ENCODE peak calls at places on chromosome 19, in six cellular contexts. K is spleen, R is K562, P is body of pancreas, I is uterus, Y is tibial artery. M is an unnamed sample.

GRCh38 chr19:4584670-4585460 is 25.4 kb upstream of the SEMA6B start:
- DNase-seq in K (no peak), P (no peak), Y (no peak), I (no peak), R (peak), M (no peak)

GRCh38 chr19:31178833-31179470 is 170.3 kb downstream of the TSHZ3 start:
- DNase-seq in I (no peak), Y (no peak), P (no peak), R (no peak), K (no peak), M (no peak)

GRCh38 chr19:57816652-57817051 is 1.9 kb upstream of the ZNF552 start:
- DNase-seq in R (no peak), Y (no peak), K (no peak), P (peak), I (no peak), M (no peak)

GRCh38 chr19:53626941-53627340 is 4.9 kb upstream of the DPRX start:
- DNase-seq in I (no peak), P (no peak), K (no peak), R (no peak), Y (no peak), M (no peak)

GRCh38 chr19:47427241-47428176 is 8.2 kb upstream of the MEIS3 start:
- DNase-seq in Y (no peak), K (peak), I (peak), R (peak), P (peak), M (peak)

GRCh38 chr19:38734426-38735256 is 9.6 kb downstream of the CAPN12 start:
- DNase-seq in K (peak), P (no peak), I (peak), Y (no peak), R (no peak), M (peak)

GRCh38 chr19:12987781-12988180 is 7.5 kb upstream of the NFIX start:
- DNase-seq in K (no peak), R (no peak), I (no peak), P (no peak), Y (no peak), M (no peak)

GRCh38 chr19:13314761-13315160 is 164.6 kb downstream of the IER2 start:
- DNase-seq in R (no peak), Y (no peak), K (no peak), P (no peak), I (no peak), M (no peak)

GRCh38 chr19:53086949-53087348 is 16.3 kb downstream of the ZNF160 start:
- DNase-seq in Y (no peak), I (peak), K (peak), R (no peak), P (peak), M (no peak)

GRCh38 chr19:55870736-55871135 is 34.4 kb downstream of the NLRP4 start:
- DNase-seq in R (no peak), P (no peak), K (no peak), I (no peak), Y (no peak), M (no peak)

GRCh38 chr19:58229255-58229639 is 533 bp downstream of the ZNF544 start:
- DNase-seq in I (no peak), P (no peak), K (no peak), R (peak), Y (no peak), M (no peak)

GRCh38 chr19:37594064-37594981 is at the start of the genes ZNF540 and ZNF571:
- DNase-seq in K (peak), Y (peak), I (peak), P (peak), R (peak), M (peak)

GRCh38 chr19:16161848-16162247 is 11.5 kb downstream of the CIB3 start:
- DNase-seq in Y (no peak), R (no peak), K (no peak), I (no peak), P (no peak), M (no peak)

GRCh38 chr19:38209152-38209551 is 14.9 kb downstream of the DPF1 start:
- DNase-seq in P (no peak), Y (no peak), K (no peak), R (no peak), I (no peak), M (no peak)

GRCh38 chr19:41792513-41793413 is 3.6 kb upstream of the CEACAM3 start:
- DNase-seq in P (peak), R (peak), K (peak), I (no peak), Y (no peak), M (peak)

GRCh38 chr19:4328243-4328990 is 10.2 kb downstream of the STAP2 start:
- DNase-seq in K (peak), R (peak), P (peak), I (peak), Y (peak), M (peak)

GRCh38 chr19:5090465-5090779 is 121.5 kb downstream of the KDM4B start:
- DNase-seq in K (no peak), I (no peak), Y (no peak), P (no peak), R (peak), M (no peak)

GRCh38 chr19:33861950-33862349 is 65.3 kb downstream of the KCTD15 start:
- DNase-seq in R (no peak), P (peak), K (peak), I (no peak), Y (no peak), M (no peak)
- TF ChIP-seq CTCF in R (no peak), P (no peak), K (no peak), I (no peak), Y (no peak), M (no peak)

GRCh38 chr19:1858412-1859081 is 4.8 kb downstream of the KLF16 start:
- DNase-seq in Y (no peak), K (no peak), P (no peak), R (no peak), I (no peak), M (no peak)
- H3K27ac ChIP-seq in Y (no peak), K (peak), P (no peak), R (peak), I (no peak), M (peak)

GRCh38 chr19:49801966-49802661 is 11.0 kb downstream of the FUZ start:
- DNase-seq in P (peak), K (no peak), R (peak), Y (peak), I (peak), M (peak)
- TF ChIP-seq CTCF in P (peak), K (no peak), R (no peak), Y (peak), I (peak), M (no peak)

GRCh38 chr19:11054628-11055027 is 34.6 kb upstream of the LDLR start:
- DNase-seq in R (no peak), K (no peak), I (no peak), Y (no peak), P (no peak), M (no peak)
- H3K27ac ChIP-seq in R (no peak), K (no peak), I (no peak), Y (no peak), P (no peak), M (no peak)

DNA sequence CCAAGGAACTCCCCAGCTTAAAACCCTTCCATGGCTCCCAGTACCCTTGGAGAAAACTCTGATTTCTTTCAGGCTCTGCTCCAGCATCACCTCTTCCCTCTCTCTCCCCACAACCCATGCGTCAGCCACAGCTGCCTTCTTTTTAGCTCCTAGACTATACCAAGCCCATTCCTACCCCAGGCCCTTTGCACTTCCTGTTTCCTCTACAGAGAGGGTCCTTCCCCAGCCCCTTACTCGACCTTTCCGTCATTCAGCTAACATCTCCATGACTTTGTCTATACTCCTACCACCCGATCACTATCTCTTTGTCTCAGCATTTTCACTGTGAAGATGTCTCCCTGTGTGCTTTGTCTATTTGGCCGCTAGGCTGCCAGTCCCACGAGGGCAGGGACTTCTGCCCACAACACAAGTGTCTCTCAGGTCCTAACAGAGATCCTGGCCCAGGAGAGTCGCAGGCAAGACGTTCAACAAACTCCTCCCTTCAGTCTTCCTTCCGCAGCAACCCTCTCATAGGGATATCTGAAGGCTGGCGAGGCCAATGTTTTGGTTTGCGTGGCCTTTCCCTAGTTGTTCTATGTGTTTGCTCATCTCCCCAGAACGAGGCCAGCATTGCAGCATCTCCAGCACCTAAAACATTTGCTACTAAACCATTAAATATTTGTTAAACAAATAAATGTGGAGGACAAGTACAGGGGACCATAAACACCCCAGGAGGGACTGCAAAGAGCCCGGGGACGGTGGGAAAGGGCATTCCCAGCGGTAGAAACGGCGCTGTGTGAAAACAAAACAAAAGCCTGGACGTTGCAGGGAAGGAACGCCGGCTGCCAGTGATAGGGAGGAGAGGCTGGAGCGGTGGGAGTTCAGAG is 816 bp downstream of the CCNP start:
- DNase-seq in P (no peak), R (no peak), K (no peak), I (no peak), Y (no peak), M (no peak)
- TF ChIP-seq CTCF in P (no peak), R (no peak), K (no peak), I (no peak), Y (no peak), M (no peak)

GRCh38 chr19:8483165-8483564 is 19.3 kb downstream of the PRAM1 start:
- DNase-seq in K (no peak), Y (no peak), P (no peak), R (no peak), I (no peak), M (no peak)
- H3K27ac ChIP-seq in K (no peak), Y (no peak), P (no peak), R (no peak), I (no peak), M (no peak)

GRCh38 chr19:17488593-17489391 is 18.5 kb downstream of the SLC27A1 start:
- DNase-seq in P (peak), R (peak), Y (peak), K (peak), I (peak), M (peak)
- TF ChIP-seq CTCF in P (peak), R (peak), Y (no peak), K (no peak), I (no peak), M (no peak)